ENCODE peak calls at places on chromosomes 2 and 18, in four cellular contexts. One of them, this sample, is unnamed.

GRCh38 chr2:152453129-152453642 is 118.2 kb downstream of the FMNL2 start:
- DNase-seq in K562: no peak
- DNase-seq in HepG2: peak; percentile 54
- DNase-seq in H1: no peak
- DNase-seq in this sample: no peak

GRCh38 chr2:98448441-98449145 is 3.9 kb downstream of the INPP4A start:
- DNase-seq in K562: no peak
- DNase-seq in HepG2: no peak
- DNase-seq in H1: no peak
- DNase-seq in this sample: no peak

GRCh38 chr2:41234093-41234492 is 782.2 kb upstream of the SLC8A1 start:
- DNase-seq in K562: no peak
- DNase-seq in HepG2: no peak
- DNase-seq in H1: no peak
- DNase-seq in this sample: no peak

GRCh38 chr2:33372940-33373553 is 103.4 kb upstream of the RASGRP3 start:
- DNase-seq in K562: peak; percentile 63
- DNase-seq in HepG2: peak; percentile 45
- DNase-seq in H1: no peak
- DNase-seq in this sample: peak; percentile 19

GRCh38 chr18:49459404-49460171 is 857 bp downstream of the DYM start:
- DNase-seq in K562: peak; percentile 19
- DNase-seq in HepG2: no peak
- DNase-seq in H1: no peak
- DNase-seq in this sample: no peak

GRCh38 chr2:150135223-150135883 is 352.1 kb downstream of the RND3 start:
- DNase-seq in K562: no peak
- DNase-seq in HepG2: peak; percentile 12
- DNase-seq in H1: no peak
- DNase-seq in this sample: no peak

GRCh38 chr2:240734756-240735155 is 43.1 kb downstream of the AQP12A start:
- DNase-seq in K562: no peak
- DNase-seq in HepG2: no peak
- DNase-seq in H1: no peak
- DNase-seq in this sample: no peak

GRCh38 chr2:30250421-30250820 is 19.1 kb downstream of the LBH start:
- DNase-seq in K562: no peak
- DNase-seq in HepG2: no peak
- DNase-seq in H1: no peak
- DNase-seq in this sample: no peak

GRCh38 chr2:146661494-146662096 is 1183.2 kb upstream of the ACVR2A start:
- DNase-seq in K562: peak; percentile 29
- DNase-seq in HepG2: peak; percentile 23
- DNase-seq in H1: no peak
- DNase-seq in this sample: no peak

DNA sequence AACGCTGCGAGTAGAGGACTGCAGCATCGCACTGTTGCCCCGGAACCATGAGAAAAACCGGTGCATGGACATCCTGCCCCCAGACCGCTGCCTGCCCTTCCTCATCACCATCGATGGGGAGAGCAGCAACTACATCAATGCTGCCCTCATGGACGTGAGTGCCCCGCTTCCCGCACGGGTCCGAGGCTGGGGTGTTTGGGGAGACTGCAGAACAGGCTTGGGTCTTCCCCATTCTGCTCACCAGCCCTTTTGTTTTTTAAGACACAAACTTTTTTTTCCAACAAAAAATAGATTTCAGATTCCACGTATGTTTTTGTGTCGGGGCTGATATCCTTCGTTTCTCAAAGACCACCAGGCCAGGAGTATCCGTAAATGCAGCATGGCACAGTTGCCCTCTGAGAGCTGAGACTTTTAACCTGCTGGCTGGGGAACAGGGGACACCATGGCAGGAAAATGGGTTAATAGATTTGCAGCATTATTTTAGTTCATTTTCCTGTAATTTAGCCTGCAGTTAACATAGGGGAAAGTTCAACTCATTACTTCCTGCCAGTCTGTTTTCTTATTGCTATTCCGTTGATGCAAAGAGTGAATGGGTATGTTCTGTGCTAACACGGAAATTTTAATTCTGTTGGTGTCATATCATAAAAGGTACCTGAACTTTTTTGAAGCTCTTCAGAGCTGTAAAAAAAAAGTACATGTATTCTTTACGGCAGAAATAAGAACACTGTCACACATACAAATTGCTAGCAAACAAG is 229.9 kb upstream of the RAB12 start:
- DNase-seq in K562: no peak
- DNase-seq in HepG2: no peak
- DNase-seq in H1: no peak
- DNase-seq in this sample: no peak
- TF ChIP-seq MAX in K562: no peak
- TF ChIP-seq MAX in HepG2: no peak
- TF ChIP-seq MAX in H1: no peak
- TF ChIP-seq MAX in this sample: no peak

GRCh38 chr2:227684258-227684657 is 17.7 kb downstream of the SCYGR5 start:
- DNase-seq in K562: no peak
- DNase-seq in HepG2: no peak
- DNase-seq in H1: no peak
- DNase-seq in this sample: no peak
- TF ChIP-seq BRCA1 in K562: no peak
- TF ChIP-seq BRCA1 in HepG2: no peak
- TF ChIP-seq BRCA1 in H1: no peak
- TF ChIP-seq BRCA1 in this sample: no peak

GRCh38 chr18:54210463-54210862 is 14.0 kb downstream of the MBD2 start:
- DNase-seq in K562: no peak
- DNase-seq in HepG2: no peak
- DNase-seq in H1: no peak
- DNase-seq in this sample: no peak
- H3K4me3 ChIP-seq in K562: no peak overlapping the region
- H3K4me3 ChIP-seq in HepG2: no peak overlapping the region
- H3K4me3 ChIP-seq in H1: no peak overlapping the region
- H3K4me3 ChIP-seq in this sample: peak overlapping the region; percentile 41

DNA sequence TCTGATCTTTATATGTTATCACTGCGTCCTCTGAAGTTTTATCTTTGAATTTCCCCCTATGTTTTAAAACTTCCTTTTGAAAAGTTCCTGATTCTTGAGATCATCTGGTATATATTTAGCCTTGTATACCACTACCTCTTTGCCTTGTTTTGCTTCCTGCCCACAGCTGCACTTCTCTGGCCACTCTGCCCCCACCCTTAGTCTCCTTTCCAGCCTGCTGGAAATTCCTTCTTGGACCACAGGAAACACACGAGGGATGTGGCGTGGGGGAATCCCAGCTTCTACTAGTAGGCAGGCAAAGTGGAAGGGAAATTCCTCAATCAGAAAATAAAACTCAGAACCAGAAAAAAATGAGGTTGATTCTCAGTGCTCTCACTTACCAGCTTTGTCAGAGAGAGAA is 13.3 kb downstream of the IL18RAP start:
- DNase-seq in K562: no peak
- DNase-seq in HepG2: no peak
- DNase-seq in H1: no peak
- DNase-seq in this sample: no peak
- TF ChIP-seq MAX in K562: no peak
- TF ChIP-seq MAX in HepG2: no peak
- TF ChIP-seq MAX in H1: no peak
- TF ChIP-seq MAX in this sample: no peak

GRCh38 chr2:230900336-230900995 is 24.6 kb downstream of the GPR55 start:
- DNase-seq in K562: no peak
- DNase-seq in HepG2: no peak
- DNase-seq in H1: no peak
- DNase-seq in this sample: no peak
- TF ChIP-seq BRCA1 in K562: no peak
- TF ChIP-seq BRCA1 in HepG2: no peak
- TF ChIP-seq BRCA1 in H1: no peak
- TF ChIP-seq BRCA1 in this sample: no peak

DNA sequence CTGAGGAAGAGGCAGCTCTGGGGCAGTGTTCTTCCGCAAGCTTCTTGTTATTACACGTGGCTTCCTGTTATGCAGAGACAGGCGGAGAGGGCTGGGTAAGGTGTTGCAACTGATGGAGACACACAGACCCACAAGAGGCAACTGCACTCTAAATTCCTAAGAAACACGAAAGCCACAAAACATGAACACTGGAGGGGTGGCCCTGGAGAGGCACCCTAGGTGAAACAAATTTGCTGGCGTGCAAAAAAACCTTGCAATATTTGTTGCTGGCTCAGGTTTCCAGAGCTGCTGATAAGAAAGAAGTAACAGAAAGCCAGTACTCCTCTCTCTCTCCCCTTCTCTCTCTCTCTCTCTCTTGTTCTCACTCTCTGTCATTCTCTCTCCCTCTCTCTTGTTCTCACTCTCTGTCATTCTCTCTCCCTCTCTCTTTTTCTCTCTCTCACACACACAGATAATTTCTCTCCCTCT is 31.8 kb downstream of the ARHGAP25 start:
- DNase-seq in K562: peak; percentile 46
- DNase-seq in HepG2: no peak
- DNase-seq in H1: no peak
- DNase-seq in this sample: no peak
- H3K4me3 ChIP-seq in K562: no peak overlapping the region
- H3K4me3 ChIP-seq in HepG2: no peak overlapping the region
- H3K4me3 ChIP-seq in H1: no peak overlapping the region
- H3K4me3 ChIP-seq in this sample: no peak overlapping the region

GRCh38 chr2:48220463-48220862 is 309.5 kb upstream of the STON1 start:
- DNase-seq in K562: no peak
- DNase-seq in HepG2: no peak
- DNase-seq in H1: no peak
- DNase-seq in this sample: no peak
- TF ChIP-seq MAX in K562: no peak
- TF ChIP-seq MAX in HepG2: no peak
- TF ChIP-seq MAX in H1: no peak
- TF ChIP-seq MAX in this sample: no peak

This sample was measured in GM12878.